ENCODE peak calls at places on chromosomes 6 and 20, in five cellular contexts. X is H9, O is coronary artery, F is HL-60, N is IMR-90. D is an unnamed sample.

GRCh38 chr6:79127660-79128059 is 49.6 kb upstream of the PHIP start:
- DNase-seq in F (no peak), X (peak), O (no peak), N (no peak), D (no peak)

GRCh38 chr6:98787961-98788360 is 46.4 kb upstream of the POU3F2 start:
- DNase-seq in O (no peak), X (peak), N (no peak), F (no peak), D (no peak)

GRCh38 chr6:31308845-31309175 is 36.9 kb upstream of the HLA-C start:
- DNase-seq in O (no peak), F (no peak), X (no peak), N (no peak), D (no peak)

GRCh38 chr6:169702640-169703246 is 817 bp downstream of the C6orf120 start:
- DNase-seq in N (peak), X (no peak), F (peak), O (no peak), D (no peak)

GRCh38 chr6:43771210-43771857 is 1.3 kb downstream of the VEGFA start:
- DNase-seq in F (peak), O (no peak), X (no peak), N (peak), D (no peak)

GRCh38 chr6:44006123-44006871 is 121.0 kb downstream of the MRPL14 start:
- DNase-seq in F (no peak), N (peak), X (no peak), O (no peak), D (peak)

GRCh38 chr6:135983093-135983492 is 131.6 kb downstream of the PDE7B start:
- DNase-seq in F (no peak), N (no peak), X (no peak), O (no peak), D (no peak)

GRCh38 chr20:59933296-59933848 is at the start of gene SYCP2:
- DNase-seq in X (peak), F (no peak), N (no peak), O (no peak), D (peak)

GRCh38 chr6:45737331-45738056 is 278.2 kb downstream of the CLIC5 start:
- DNase-seq in F (no peak), N (no peak), O (no peak), X (no peak), D (no peak)

GRCh38 chr6:24980507-24981384 is 45.0 kb upstream of the RIPOR2 start:
- DNase-seq in N (no peak), X (peak), F (no peak), O (no peak), D (no peak)

GRCh38 chr6:124688369-124688768 is 273.9 kb upstream of the RNF217 start:
- DNase-seq in F (no peak), O (no peak), X (no peak), N (peak), D (no peak)

GRCh38 chr6:54846243-54846856 is at the start of gene FAM83B:
- DNase-seq in F (no peak), O (no peak), X (peak), N (no peak), D (no peak)

GRCh38 chr20:63176448-63177133 is 39.3 kb downstream of the YTHDF1 start:
- DNase-seq in X (peak), F (no peak), O (no peak), N (no peak), D (no peak)

GRCh38 chr6:139376604-139377218 is 2.3 kb upstream of the CITED2 start:
- DNase-seq in N (peak), O (no peak), F (no peak), X (no peak), D (no peak)

GRCh38 chr6:147802400-147802799 is 293.9 kb downstream of the SAMD5 start:
- DNase-seq in F (no peak), N (peak), O (no peak), X (no peak), D (no peak)

GRCh38 chr6:152170313-152170701 is 362.8 kb downstream of the ESR1 start:
- DNase-seq in X (no peak), O (no peak), F (no peak), N (no peak), D (no peak)

GRCh38 chr6:168200571-168201134 is 118.9 kb downstream of the DACT2 start:
- DNase-seq in O (no peak), N (no peak), F (no peak), X (no peak), D (no peak)

GRCh38 chr6:136226674-136227377 is 23.3 kb downstream of the MTFR2 start:
- DNase-seq in X (no peak), F (no peak), N (peak), O (no peak), D (no peak)

DNA sequence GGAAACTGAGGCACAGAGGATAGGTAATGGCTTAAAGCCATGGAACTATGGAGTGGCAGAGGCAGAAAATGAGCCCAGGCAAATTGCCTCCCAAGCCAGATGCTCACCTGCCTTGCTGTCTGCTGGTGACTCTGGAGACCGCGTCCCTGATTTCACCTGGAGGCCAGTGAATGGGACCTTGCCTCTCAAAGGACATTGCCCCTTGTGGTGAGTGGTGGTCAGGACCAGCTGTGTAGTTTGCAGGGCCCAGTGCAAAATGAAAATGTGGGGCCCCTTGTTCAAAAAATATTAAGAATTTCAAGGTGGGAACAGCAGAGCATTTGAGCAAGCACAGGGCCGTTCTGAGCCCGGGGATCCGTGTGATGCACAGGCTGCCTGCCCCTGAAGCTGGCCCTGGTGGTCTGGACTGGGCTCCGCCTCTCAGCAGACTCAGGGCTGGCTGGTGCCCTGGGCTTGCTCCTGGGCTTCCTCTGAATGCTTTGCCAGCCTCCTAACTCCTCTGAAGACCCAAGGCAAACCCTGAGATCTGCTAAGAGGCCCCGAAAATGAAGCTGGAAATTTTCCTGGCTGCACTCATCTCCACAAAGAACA is 19.8 kb upstream of the KCNG1 start:
- DNase-seq in X (peak), N (no peak), O (no peak), F (no peak), D (no peak)
- TF ChIP-seq CTCF in X (peak), N (no peak), O (no peak), F (no peak), D (no peak)

DNA sequence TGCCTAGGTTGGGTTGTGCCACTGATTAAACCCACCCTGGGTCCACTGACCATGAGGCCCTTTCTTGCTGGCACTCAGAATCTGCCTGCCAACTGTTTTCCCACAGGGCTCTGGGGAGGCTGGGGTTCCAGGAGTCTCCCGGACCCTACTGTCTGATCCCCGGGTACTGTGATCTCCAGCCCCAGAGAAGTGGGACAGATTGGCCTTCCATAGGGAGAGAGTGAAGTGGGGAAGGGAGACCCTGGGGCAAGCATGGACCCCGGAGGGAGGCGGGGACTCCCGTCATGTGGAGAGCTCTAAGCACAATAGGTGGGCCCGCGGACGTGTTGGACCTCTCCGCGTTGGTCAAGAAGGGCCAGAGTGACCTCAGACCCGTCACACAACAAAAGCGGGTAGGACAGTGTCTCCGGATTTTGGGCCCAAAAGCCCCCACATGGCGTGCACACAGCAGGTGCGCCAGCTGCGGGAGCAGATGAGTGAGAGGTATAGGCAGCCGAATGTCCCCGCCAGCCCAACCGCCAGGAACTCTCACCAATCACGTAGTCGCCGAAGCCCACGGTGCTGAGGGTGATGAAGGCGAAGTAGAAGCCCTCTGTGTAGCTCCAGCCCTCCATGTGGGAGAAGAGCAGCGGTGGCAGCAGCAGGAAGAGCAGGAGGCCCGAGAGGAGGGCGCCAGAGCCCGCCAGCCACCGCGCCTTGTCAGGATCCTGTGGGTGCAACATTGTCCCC is 10.6 kb downstream of the KCNK17 start:
- DNase-seq in N (no peak), X (no peak), O (no peak), F (no peak), D (no peak)
- TF ChIP-seq CTCF in N (no peak), X (no peak), O (peak), F (no peak), D (peak)

DNA sequence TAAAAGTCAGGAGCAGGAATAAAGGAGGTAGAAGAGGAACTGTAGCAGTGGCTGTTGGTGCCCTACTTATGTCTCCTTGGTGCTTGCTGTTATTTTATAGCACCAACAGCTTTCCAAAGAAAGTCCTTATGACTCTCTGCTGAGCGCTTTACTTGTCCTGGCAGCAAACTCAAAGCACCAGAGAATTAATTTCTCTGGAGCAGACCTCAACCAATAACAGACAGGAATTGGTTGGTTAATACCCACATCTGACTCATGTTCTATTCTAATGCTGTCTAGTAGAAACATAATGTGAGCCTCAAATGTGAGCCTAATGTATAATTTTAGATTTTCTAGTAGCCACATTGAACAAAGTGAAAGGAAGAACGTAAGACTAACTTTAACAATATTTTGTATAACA is 685.9 kb downstream of the KIF16B start:
- DNase-seq in O (no peak), N (no peak), F (no peak), X (no peak), D (no peak)
- TF ChIP-seq CTCF in O (no peak), N (no peak), F (no peak), X (no peak), D (no peak)

DNA sequence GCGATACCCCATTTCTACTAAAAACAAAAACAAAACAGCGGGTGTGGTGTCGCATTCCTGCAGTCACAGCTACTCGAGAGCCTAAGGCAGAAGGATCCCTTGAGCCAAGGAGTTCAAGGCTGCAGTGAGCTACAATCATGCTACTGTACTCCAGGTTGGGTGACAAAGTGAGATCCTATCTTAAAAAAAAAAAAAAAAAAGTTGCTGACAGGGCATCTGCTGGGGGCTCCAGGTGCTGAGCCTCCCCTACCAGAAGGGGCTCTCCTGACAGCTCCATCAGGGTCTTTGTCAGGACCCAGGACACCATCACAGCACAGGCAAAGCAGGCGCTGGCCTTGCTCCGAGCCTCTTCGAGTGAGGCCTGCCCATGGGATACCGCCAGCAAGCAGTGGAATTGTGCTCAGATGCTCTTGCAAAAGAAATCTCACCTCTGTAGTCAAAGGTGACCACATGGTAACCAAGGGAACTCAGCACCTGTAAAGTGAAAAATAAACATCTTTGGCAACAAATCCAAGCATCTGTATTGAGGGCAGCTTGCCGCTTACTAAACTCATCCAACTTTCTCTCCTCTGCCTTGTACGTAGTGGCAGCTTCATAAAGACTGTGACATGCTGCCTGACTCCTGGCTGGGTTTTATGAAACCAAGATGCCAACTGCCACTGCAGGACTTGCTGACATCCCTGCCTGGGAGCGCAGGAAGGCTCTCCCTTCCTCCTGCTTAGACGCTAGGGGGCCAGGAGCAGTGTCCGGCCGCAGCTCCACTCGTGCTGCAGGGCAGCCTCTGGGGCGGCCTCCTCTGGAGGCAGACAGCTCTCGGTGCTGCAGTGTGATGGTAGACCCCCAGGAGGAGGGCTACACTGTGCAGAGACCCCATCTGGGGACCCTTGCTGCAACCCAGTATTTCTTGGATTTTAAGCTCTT is 66.9 kb downstream of the PYGB start:
- DNase-seq in F (no peak), X (no peak), O (no peak), N (no peak), D (no peak)
- TF ChIP-seq CTCF in F (no peak), X (peak), O (no peak), N (no peak), D (no peak)

GRCh38 chr20:1533059-1533458 is 24.4 kb downstream of the SIRPD start:
- DNase-seq in O (no peak), F (peak), N (no peak), X (peak), D (no peak)
- TF ChIP-seq CTCF in O (no peak), F (no peak), N (no peak), X (peak), D (peak)

GRCh38 chr20:21235713-21236445 is 67.3 kb upstream of the XRN2 start:
- DNase-seq in X (peak), O (no peak), F (peak), N (peak), D (peak)
- TF ChIP-seq CTCF in X (peak), O (peak), F (peak), N (peak), D (peak)

GRCh38 chr20:49545572-49545971 is 22.4 kb downstream of the PTGIS start:
- DNase-seq in N (no peak), X (no peak), O (no peak), F (no peak), D (no peak)
- TF ChIP-seq CTCF in N (no peak), X (peak), O (no peak), F (peak), D (no peak)

GRCh38 chr20:44222969-44223368 is 12.4 kb upstream of the OSER1 start:
- DNase-seq in O (no peak), N (no peak), F (no peak), X (peak), D (no peak)
- TF ChIP-seq CTCF in O (no peak), N (no peak), F (no peak), X (peak), D (no peak)

GRCh38 chr6:154532426-154532825 is 21.9 kb upstream of the CNKSR3 start:
- DNase-seq in X (no peak), N (no peak), O (no peak), F (no peak), D (no peak)

GRCh38 chr6:154536255-154536654 is 25.8 kb upstream of the CNKSR3 start:
- DNase-seq in X (no peak), F (no peak), O (no peak), N (no peak), D (no peak)

GRCh38 chr6:154536922-154537449 is 26.5 kb upstream of the CNKSR3 start:
- DNase-seq in X (no peak), O (no peak), N (no peak), F (no peak), D (no peak)

GRCh38 chr6:154535146-154535545 is 24.7 kb upstream of the CNKSR3 start:
- DNase-seq in O (no peak), N (no peak), F (no peak), X (no peak), D (no peak)

GRCh38 chr6:154534531-154534930 is 24.0 kb upstream of the CNKSR3 start:
- DNase-seq in X (no peak), N (no peak), O (no peak), F (no peak), D (no peak)
- TF ChIP-seq CTCF in X (no peak), N (no peak), O (no peak), F (no peak), D (no peak)

DNA sequence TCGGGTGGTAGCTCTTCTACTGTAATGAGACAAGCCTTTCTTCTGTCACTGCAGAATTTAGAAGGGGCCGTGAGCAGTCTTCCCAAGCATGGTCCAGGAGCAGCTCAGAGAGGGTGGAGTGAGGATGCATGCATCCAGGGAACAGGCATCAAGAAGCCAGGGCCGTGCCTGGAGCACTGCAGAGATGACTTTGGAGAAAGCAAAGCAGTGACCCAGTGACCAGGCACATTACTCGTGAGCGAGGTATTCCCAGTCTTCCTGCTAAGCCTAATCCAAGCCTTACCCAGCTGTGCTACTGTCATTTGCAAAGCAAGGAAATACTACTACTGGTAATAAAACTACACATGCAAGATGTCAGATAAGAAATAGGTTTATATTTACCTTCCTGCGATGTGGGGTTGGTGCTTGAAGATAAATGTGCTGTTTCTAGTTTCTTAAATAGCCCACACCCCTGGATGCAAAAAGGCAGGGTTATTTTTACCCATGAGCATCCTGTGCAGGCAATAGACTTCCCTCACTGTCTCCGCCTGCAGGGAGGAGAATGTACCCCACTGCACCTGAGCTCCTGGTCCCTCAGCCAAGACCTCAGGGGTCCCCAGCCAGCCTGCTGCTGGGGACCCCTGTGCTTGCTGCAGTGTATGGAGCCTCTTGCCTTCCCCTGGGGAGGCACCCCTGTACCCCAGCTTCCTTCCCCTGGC is 62.9 kb downstream of the SSR1 start:
- DNase-seq in F (no peak), X (no peak), N (peak), O (no peak), D (peak)
- TF ChIP-seq CTCF in F (no peak), X (no peak), N (no peak), O (no peak), D (no peak)